ENCODE peak calls at places on chromosome 5, in five cellular contexts. O, B, U, Q and Z are unnamed samples.

GRCh38 chr5:152736906-152737305 is 331.8 kb upstream of the NMUR2 start:
- DNase-seq in U (no peak), B (no peak), Q (no peak), O (no peak), Z (no peak)

GRCh38 chr5:170151105-170151831 is 45.6 kb downstream of the FOXI1 start:
- DNase-seq in Q (peak; percentile 90), U (peak; percentile 100), O (peak; percentile 61), B (peak; percentile 85), Z (peak; percentile 51)

GRCh38 chr5:149489605-149490037 is 61.6 kb downstream of the CSNK1A1 start:
- DNase-seq in B (peak; percentile 42), U (no peak), O (no peak), Q (peak; percentile 50), Z (no peak)

GRCh38 chr5:138654281-138654867 is 79.2 kb upstream of the HSPA9 start:
- DNase-seq in B (peak; percentile 76), O (no peak), U (peak; percentile 64), Q (peak; percentile 81), Z (no peak)

GRCh38 chr5:65185468-65185867 is 296.3 kb downstream of the ADAMTS6 start:
- DNase-seq in O (no peak), Q (peak; percentile 75), U (no peak), B (peak; percentile 65), Z (no peak)

GRCh38 chr5:8123559-8123958 is 254.6 kb downstream of the MTRR start:
- DNase-seq in O (no peak), Q (no peak), B (no peak), U (no peak), Z (no peak)

GRCh38 chr5:59540366-59540765 is 353.2 kb downstream of the PDE4D start:
- DNase-seq in B (no peak), O (no peak), Q (no peak), U (no peak), Z (no peak)

GRCh38 chr5:135034963-135035677 is 1.1 kb upstream of the PITX1 start:
- DNase-seq in O (no peak), U (no peak), Q (no peak), B (no peak), Z (no peak)

GRCh38 chr5:52799358-52799982 is 11.8 kb downstream of the ITGA1 start:
- DNase-seq in B (peak; percentile 42), U (peak; percentile 55), Q (peak; percentile 61), O (peak; percentile 66), Z (peak; percentile 66)

GRCh38 chr5:116795189-116795588 is 220.6 kb upstream of the SEMA6A start:
- DNase-seq in B (no peak), Q (no peak), O (no peak), U (no peak), Z (no peak)

GRCh38 chr5:139745121-139745799 is 50.3 kb upstream of the PSD2 start:
- DNase-seq in U (peak; percentile 66), Q (peak; percentile 92), B (peak; percentile 85), O (peak; percentile 72), Z (peak; percentile 83)

GRCh38 chr5:10577371-10578291 is 13.8 kb downstream of the ANKRD33B start:
- DNase-seq in Q (peak; percentile 59), B (no peak), O (no peak), U (no peak), Z (no peak)

GRCh38 chr5:143933434-143933833 is 121.5 kb downstream of the HMHB1 start:
- DNase-seq in O (no peak), B (no peak), Q (peak; percentile 18), U (peak; percentile 60), Z (no peak)

GRCh38 chr5:177590406-177590805 is 1.6 kb upstream of the TMED9 start:
- DNase-seq in Q (no peak), O (no peak), U (no peak), B (no peak), Z (no peak)

GRCh38 chr5:83219077-83219476 is 141.7 kb downstream of the XRCC4 start:
- DNase-seq in U (no peak), O (no peak), Q (no peak), B (no peak), Z (no peak)

GRCh38 chr5:180343110-180343845 is 9.9 kb downstream of the GFPT2 start:
- DNase-seq in B (peak; percentile 86), Q (peak; percentile 88), O (peak; percentile 74), U (no peak), Z (no peak)

GRCh38 chr5:119022017-119022745 is 33.8 kb upstream of the DTWD2 start:
- DNase-seq in B (peak; percentile 26), O (no peak), U (peak; percentile 36), Q (peak; percentile 38), Z (peak; percentile 17)

GRCh38 chr5:143054480-143054941 is 284.3 kb downstream of the ARHGAP26 start:
- DNase-seq in B (peak; percentile 73), O (no peak), Q (peak; percentile 75), U (no peak), Z (no peak)

GRCh38 chr5:135127604-135128240 is 93.7 kb upstream of the PITX1 start:
- DNase-seq in B (peak; percentile 79), O (no peak), U (peak; percentile 92), Q (peak; percentile 86), Z (peak; percentile 81)

GRCh38 chr5:17785774-17786173 is 151.5 kb downstream of the TAF11L14 start:
- DNase-seq in U (no peak), B (no peak), O (peak; percentile 47), Q (no peak), Z (no peak)

GRCh38 chr5:65830856-65831255 is 95.5 kb upstream of the ERBIN start:
- DNase-seq in U (no peak), B (peak; percentile 42), O (no peak), Q (peak; percentile 54), Z (no peak)

GRCh38 chr5:54361683-54362411 is 51.5 kb upstream of the ARL15 start:
- DNase-seq in Q (peak; percentile 25), U (no peak), O (no peak), B (no peak), Z (peak; percentile 49)

GRCh38 chr5:34762321-34762871 is 76.6 kb upstream of the TTC23L start:
- DNase-seq in O (no peak), B (peak; percentile 92), Q (peak; percentile 92), U (no peak), Z (peak; percentile 70)

GRCh38 chr5:147455321-147455720 is 54.5 kb downstream of the DPYSL3 start:
- DNase-seq in B (peak; percentile 88), U (no peak), O (no peak), Q (peak; percentile 90), Z (no peak)

GRCh38 chr5:81225463-81225862 is 7.7 kb upstream of the CKMT2 start:
- DNase-seq in U (no peak), B (no peak), O (no peak), Q (no peak), Z (no peak)

GRCh38 chr5:130290219-130290618 is 386.0 kb downstream of the CHSY3 start:
- DNase-seq in B (peak; percentile 1), O (no peak), Q (peak; percentile 0), U (no peak), Z (no peak)

GRCh38 chr5:166845044-166845443 is 1446.4 kb upstream of the WWC1 start:
- DNase-seq in O (no peak), U (no peak), B (peak; percentile 0), Q (peak; percentile 1), Z (peak; percentile 63)

GRCh38 chr5:55188656-55189380 is 15.8 kb upstream of the CDC20B start:
- DNase-seq in U (peak; percentile 90), B (no peak), Q (no peak), O (no peak), Z (no peak)

GRCh38 chr5:172559004-172559932 is 81.8 kb upstream of the NEURL1B start:
- DNase-seq in Q (peak; percentile 95), B (peak; percentile 92), U (no peak), O (no peak), Z (peak; percentile 38)

GRCh38 chr5:150582281-150582791 is 58.1 kb upstream of the SYNPO start:
- DNase-seq in U (no peak), B (peak; percentile 81), O (no peak), Q (peak; percentile 89), Z (peak; percentile 93)

GRCh38 chr5:149588947-149589346 is 7.6 kb downstream of the ARHGEF37 start:
- DNase-seq in B (no peak), O (no peak), Q (no peak), U (no peak), Z (no peak)

GRCh38 chr5:52262844-52263243 is 524.9 kb upstream of the ITGA1 start:
- DNase-seq in Q (no peak), O (no peak), B (no peak), U (no peak), Z (no peak)

GRCh38 chr5:164202338-164202737 is 696.9 kb downstream of the MAT2B start:
- DNase-seq in Q (peak; percentile 93), O (no peak), B (peak; percentile 92), U (no peak), Z (no peak)
- H3K4me2 ChIP-seq in Q (no peak overlapping the region), O (no peak overlapping the region), B (peak overlapping the region; percentile 37), U (no peak overlapping the region), Z (no peak overlapping the region)

DNA sequence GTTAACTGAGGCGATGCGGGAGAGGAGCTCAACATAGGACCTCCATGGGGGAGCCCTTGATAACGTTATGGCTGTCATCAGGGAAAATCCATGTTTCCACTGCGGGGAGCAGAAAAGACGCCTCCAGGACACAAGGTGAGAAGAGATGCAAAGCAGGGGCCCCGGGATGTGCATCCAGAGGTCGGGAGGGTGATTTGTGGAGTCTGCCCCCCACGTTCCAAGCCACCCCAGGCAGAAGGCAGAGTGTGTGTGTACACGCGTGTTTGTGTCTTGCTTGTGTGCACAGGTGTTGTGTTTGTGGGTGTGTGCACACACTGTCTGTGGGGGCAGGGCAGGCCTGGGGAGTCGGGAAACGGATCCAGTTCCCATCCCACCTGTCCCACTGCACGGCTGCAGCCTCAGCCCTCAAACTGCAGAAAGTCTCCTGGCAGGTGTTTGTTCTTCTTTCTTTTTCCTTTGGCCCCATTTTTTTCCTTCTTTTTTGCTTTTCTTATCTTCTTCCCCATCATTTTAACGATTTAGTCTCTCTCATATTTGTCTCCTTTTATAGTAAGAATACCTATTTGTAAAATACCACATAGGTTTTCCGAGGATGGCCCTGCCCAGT is 17.4 kb upstream of the PLEKHG4B start:
- DNase-seq in U (no peak), O (no peak), Q (no peak), B (no peak), Z (no peak)
- H3K27me3 ChIP-seq in U (peaks cover 100% of the 10 kb centered on the region), O (no peaks in the 10 kb centered on the region), Q (peaks cover 14% of the 10 kb centered on the region), B (peaks cover 8% of the 10 kb centered on the region), Z (no peaks in the 10 kb centered on the region)

GRCh38 chr5:38466444-38467189 is 89.8 kb downstream of the LIFR start:
- DNase-seq in B (no peak), U (no peak), O (no peak), Q (no peak), Z (no peak)
- H2AFZ ChIP-seq in B (peak overlapping the region; percentile 71), U (no peak overlapping the region), O (no peak overlapping the region), Q (no peak overlapping the region), Z (no peak overlapping the region)

DNA sequence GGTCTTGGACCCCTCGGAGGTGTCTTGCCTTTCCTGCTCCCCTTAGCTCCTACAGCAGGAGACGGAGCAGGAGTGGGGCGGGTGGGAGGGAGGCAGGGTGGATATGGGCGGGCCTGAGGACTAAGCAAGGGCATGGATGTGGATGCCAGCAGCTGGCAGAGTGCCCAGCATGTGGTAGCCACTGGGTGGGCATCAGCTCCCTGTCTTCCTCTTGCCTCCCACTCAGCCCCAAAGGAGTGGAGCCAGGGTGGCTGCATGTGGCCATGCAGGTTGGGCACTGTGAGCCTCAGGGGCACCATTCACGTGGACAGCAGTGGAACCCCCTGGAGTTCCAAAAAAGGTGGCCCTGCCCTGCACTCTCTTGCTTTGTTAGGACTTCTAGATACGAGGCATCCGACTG is 90.1 kb upstream of the TBCA start:
- DNase-seq in B (no peak), Q (no peak), U (no peak), O (no peak), Z (no peak)
- H3K4me2 ChIP-seq in B (no peak overlapping the region), Q (no peak overlapping the region), U (no peak overlapping the region), O (no peak overlapping the region), Z (no peak overlapping the region)

GRCh38 chr5:107526-107925 is 15.6 kb downstream of the PLEKHG4B start:
- DNase-seq in B (no peak), Q (no peak), O (no peak), U (no peak), Z (no peak)
- H3K27me3 ChIP-seq in B (peaks cover 2% of the 10 kb centered on the region), Q (peaks cover 10% of the 10 kb centered on the region), O (no peaks in the 10 kb centered on the region), U (peaks cover 75% of the 10 kb centered on the region), Z (no peaks in the 10 kb centered on the region)